ENCODE peak calls at places on chromosomes 3 and 15, in seven cellular contexts. P, I, B, R, A, U and C are unnamed samples.
A peak's percentile ranks its signal among the peaks of the same experiment; 100 is the strongest.

GRCh38 chr3:158727499-158728377 is 4.5 kb downstream of the RARRES1 start:
- DNase-seq in A (peak; percentile 45), U (peak; percentile 75), R (peak; percentile 79), B (peak; percentile 49), I (peak; percentile 26), P (peak; percentile 81), C (peak; percentile 75)

GRCh38 chr3:183278479-183279088 is 25.5 kb downstream of the B3GNT5 start:
- DNase-seq in R (peak; percentile 22), U (no peak), I (no peak), A (no peak), B (no peak), P (no peak), C (no peak)

GRCh38 chr3:117910820-117911524 is 1123.7 kb downstream of the IGSF11 start:
- DNase-seq in B (no peak), I (no peak), A (peak; percentile 26), R (no peak), U (peak; percentile 75), P (no peak), C (no peak)

GRCh38 chr3:141414141-141414689 is 45.9 kb downstream of the ZBTB38 start:
- DNase-seq in U (no peak), I (no peak), P (no peak), A (no peak), R (no peak), B (no peak), C (peak; percentile 81)

GRCh38 chr15:30904812-30905211 is 1.1 kb downstream of the FAN1 start:
- DNase-seq in I (no peak), R (no peak), B (no peak), A (no peak), P (no peak), U (no peak), C (no peak)

GRCh38 chr15:71181454-71181853 is 66.2 kb downstream of the THSD4 start:
- DNase-seq in B (no peak), P (no peak), I (no peak), R (no peak), A (no peak), U (no peak), C (no peak)

GRCh38 chr3:124217542-124217941 is 225.6 kb upstream of the ROPN1 start:
- DNase-seq in P (peak; percentile 43), B (peak; percentile 41), R (peak; percentile 52), I (no peak), U (no peak), A (peak; percentile 53), C (no peak)

GRCh38 chr3:122993573-122993972 is 34.0 kb downstream of the SEMA5B start:
- DNase-seq in A (no peak), U (peak; percentile 38), I (no peak), R (no peak), B (no peak), P (no peak), C (no peak)

GRCh38 chr3:52218454-52218853 is 7.0 kb downstream of the TLR9 start:
- DNase-seq in B (peak; percentile 25), P (peak; percentile 61), I (no peak), A (no peak), R (no peak), U (no peak), C (no peak)

GRCh38 chr3:156396851-156397250 is 158.1 kb downstream of the SSR3 start:
- DNase-seq in P (no peak), U (no peak), B (no peak), R (no peak), A (no peak), I (no peak), C (no peak)

GRCh38 chr3:190229632-190230424 is 92.4 kb downstream of the CLDN1 start:
- DNase-seq in A (no peak), I (no peak), P (no peak), R (peak; percentile 51), U (no peak), B (no peak), C (no peak)

GRCh38 chr3:152737021-152737908 is 97.7 kb upstream of the P2RY1 start:
- DNase-seq in U (no peak), A (no peak), P (peak; percentile 4), B (no peak), I (peak; percentile 96), R (peak; percentile 3), C (peak; percentile 64)

GRCh38 chr3:23590424-23590823 is 215.3 kb upstream of the UBE2E1 start:
- DNase-seq in I (no peak), B (no peak), R (no peak), P (no peak), A (no peak), U (peak; percentile 70), C (no peak)

DNA sequence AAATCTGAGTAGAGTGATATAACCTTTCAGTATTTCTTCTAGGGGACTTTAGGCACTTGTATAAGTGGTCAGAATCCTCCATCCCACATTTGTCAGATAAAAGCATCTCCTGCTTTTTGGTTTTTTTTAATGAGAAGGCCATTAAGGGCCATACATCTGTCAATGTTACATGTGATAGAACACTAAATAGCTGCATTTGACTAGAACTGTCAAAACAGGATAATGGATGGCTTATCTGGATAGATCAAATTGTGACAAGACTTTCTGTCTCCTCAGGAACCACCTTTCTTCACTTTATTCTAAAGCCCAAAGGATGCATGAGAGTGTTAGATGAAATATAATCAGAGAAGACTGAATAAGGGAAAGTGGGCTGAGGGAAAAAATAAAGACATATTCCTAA is 533.4 kb upstream of the TGFBR2 start:
- DNase-seq in A (no peak), R (no peak), I (no peak), P (no peak), B (no peak), U (no peak), C (no peak)
- TF ChIP-seq EP300 in A (no peak), R (no peak), I (no peak), P (no peak), B (no peak), U (no peak), C (no peak)

DNA sequence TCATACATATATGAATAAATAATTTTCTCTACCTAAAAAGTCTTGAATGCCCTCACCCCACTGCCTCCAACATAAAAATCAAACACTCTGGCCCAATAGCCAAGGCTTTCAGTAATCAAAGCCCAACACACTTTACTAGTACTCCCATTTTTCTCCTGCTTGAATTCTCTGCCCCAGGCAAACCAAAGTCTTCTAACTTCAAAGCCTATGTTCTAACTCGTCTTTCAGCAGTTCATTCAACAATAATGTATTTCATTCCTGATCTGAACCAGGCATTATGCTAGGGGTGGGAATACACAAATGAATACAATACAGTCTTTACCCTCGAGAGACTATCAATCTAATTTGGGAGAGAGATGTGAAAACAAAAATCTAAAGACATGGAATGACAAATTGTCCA is 11.4 kb upstream of the ZNF592 start:
- DNase-seq in I (no peak), R (no peak), P (no peak), U (no peak), A (no peak), B (no peak), C (no peak)
- TF ChIP-seq EP300 in I (no peak), R (no peak), P (no peak), U (no peak), A (no peak), B (no peak), C (no peak)

DNA sequence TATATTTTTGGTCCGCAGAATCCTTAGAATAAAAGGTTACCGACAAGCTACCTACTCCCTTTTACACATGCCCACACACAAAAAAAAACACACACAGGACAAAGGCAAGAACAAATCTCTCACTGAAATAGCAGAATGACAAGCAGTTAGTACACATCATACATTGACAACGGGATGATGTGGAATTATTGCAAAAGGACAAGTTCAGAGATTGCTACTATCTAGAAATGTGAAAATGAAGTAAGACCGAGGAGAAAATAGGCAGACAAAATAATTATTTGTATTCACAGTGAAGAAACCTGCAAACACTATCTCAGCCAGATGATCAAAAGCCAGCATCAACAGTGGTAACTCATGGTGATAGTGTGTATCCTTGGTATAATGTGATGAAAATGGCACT is 112.2 kb upstream of the C3orf80 start:
- DNase-seq in B (no peak), P (no peak), A (no peak), I (no peak), R (no peak), U (no peak), C (no peak)
- TF ChIP-seq EP300 in B (no peak), P (no peak), A (no peak), I (no peak), R (no peak), U (no peak), C (no peak)

DNA sequence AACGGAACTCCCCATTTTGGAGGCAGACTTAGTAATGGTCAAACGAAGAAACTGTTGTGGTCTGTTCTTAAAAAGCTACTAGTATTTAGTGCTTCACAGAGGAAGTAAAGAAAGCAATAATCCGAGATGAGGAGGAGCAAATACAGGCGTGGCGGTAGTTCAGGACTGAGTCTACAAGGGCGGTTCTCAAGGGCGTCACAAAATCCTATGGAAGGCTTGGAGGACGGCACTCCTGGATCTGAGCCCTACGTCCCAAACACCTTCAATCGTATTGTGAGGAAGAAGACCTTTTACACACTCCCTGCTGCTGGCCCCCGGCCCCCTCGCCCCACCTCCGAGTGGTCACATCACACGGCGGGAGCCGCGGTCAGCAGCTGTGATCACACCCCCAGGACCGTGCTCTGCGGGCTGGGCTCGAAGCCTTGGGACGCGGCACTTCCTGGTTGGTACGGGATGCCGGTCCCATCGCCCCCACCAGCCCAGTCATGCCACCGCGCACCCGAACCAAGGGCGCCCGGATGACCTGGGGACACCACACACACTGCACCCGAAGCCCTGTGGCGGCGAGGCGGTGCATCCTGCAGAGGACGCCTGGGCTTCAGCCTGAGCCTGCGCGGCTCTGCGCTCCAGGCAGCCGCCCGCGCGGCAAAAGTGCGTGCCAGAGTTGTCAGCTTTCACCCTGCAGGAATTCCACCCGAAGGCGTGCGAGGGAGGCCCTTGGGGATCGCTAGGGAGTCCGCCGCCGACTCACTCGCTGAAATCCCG is 588 bp downstream of the PLD1 start:
- DNase-seq in R (peak; percentile 77), I (no peak), A (peak; percentile 68), P (peak; percentile 73), U (peak; percentile 78), B (peak; percentile 91), C (peak; percentile 94)
- TF ChIP-seq EP300 in R (no peak), I (no peak), A (no peak), P (peak; percentile 68), U (peak; percentile 50), B (no peak), C (no peak)

GRCh38 chr15:97078556-97078955 is 748.1 kb downstream of the NR2F2 start:
- DNase-seq in R (no peak), I (no peak), A (no peak), P (no peak), B (no peak), U (no peak), C (no peak)
- TF ChIP-seq EP300 in R (no peak), I (no peak), A (no peak), P (no peak), B (no peak), U (no peak), C (no peak)